ENCODE peak calls at places on chromosomes 2 and 18, in six cellular contexts. G is left lobe of liver; S is GM04503; R is hypothalamus; P is SK-MEL-5; N is stimulated activated CD4-positive, alpha-beta T cell treated with anti-CD3 and anti-CD28 coated beads, TNF-alpha, amount 100 ng/mL, for 4 hours. W is an unnamed sample.

GRCh38 chr2:68320118-68320641 is 431 bp upstream of the CNRIP1 start:
- DNase-seq in S (no peak), R (peak; percentile 24), P (peak; percentile 42), G (no peak), N (no peak), W (no peak)

GRCh38 chr2:64363848-64364247 is 90.1 kb upstream of the LGALSL start:
- DNase-seq in G (no peak), S (no peak), P (no peak), R (no peak), N (no peak), W (no peak)

GRCh38 chr18:3653263-3653858 is 203.4 kb downstream of the TGIF1 start:
- DNase-seq in S (no peak), G (no peak), N (no peak), P (no peak), R (no peak), W (no peak)

GRCh38 chr2:202406445-202406967 is 30.4 kb downstream of the BMPR2 start:
- DNase-seq in P (no peak), N (no peak), S (no peak), R (no peak), G (no peak), W (no peak)

GRCh38 chr2:36677995-36678605 is 18.4 kb upstream of the VIT start:
- DNase-seq in G (no peak), P (no peak), S (no peak), R (no peak), N (no peak), W (no peak)

GRCh38 chr2:1642066-1642861 is 102.1 kb downstream of the PXDN start:
- DNase-seq in S (no peak), R (no peak), N (no peak), P (no peak), G (no peak), W (no peak)

GRCh38 chr2:131034122-131035051 is 58.9 kb downstream of the FAM168B start:
- DNase-seq in G (no peak), P (no peak), R (peak; percentile 61), S (no peak), N (no peak), W (no peak)

GRCh38 chr2:50558182-50558581 is 473.8 kb downstream of the NRXN1 start:
- DNase-seq in R (no peak), N (no peak), P (no peak), G (no peak), S (no peak), W (no peak)

GRCh38 chr2:39664478-39664877 is 1.2 kb upstream of the TMEM178A start:
- DNase-seq in N (no peak), R (no peak), G (no peak), S (no peak), P (no peak), W (no peak)

GRCh38 chr2:223100061-223100511 is 48.1 kb downstream of the KCNE4 start:
- DNase-seq in S (peak; percentile 94), N (no peak), R (no peak), G (no peak), P (no peak), W (peak; percentile 82)

GRCh38 chr2:205800804-205801203 is 118.5 kb downstream of the NRP2 start:
- DNase-seq in S (no peak), P (no peak), G (no peak), N (no peak), R (no peak), W (no peak)

GRCh38 chr2:97995734-97996624 is at the start of gene TMEM131:
- DNase-seq in R (peak; percentile 99), P (peak; percentile 91), S (peak; percentile 65), N (peak; percentile 95), G (peak; percentile 97), W (peak; percentile 95)

GRCh38 chr2:176234966-176235365 is 34.3 kb upstream of the MTX2 start:
- DNase-seq in P (peak; percentile 71), N (no peak), G (no peak), R (no peak), S (no peak), W (no peak)

GRCh38 chr2:200585340-200585729 is 479 bp upstream of the AOX1 start:
- DNase-seq in P (no peak), S (no peak), N (no peak), G (no peak), R (no peak), W (no peak)

GRCh38 chr2:25266399-25266798 is 75.3 kb downstream of the DNMT3A start:
- DNase-seq in P (no peak), N (no peak), S (no peak), G (no peak), R (no peak), W (no peak)

GRCh38 chr2:195575021-195575420 is 82.0 kb upstream of the SLC39A10 start:
- DNase-seq in G (no peak), S (no peak), P (no peak), N (no peak), R (no peak), W (no peak)

GRCh38 chr2:44277541-44277940 is 2.3 kb downstream of the SLC3A1 start:
- DNase-seq in S (no peak), N (no peak), P (no peak), R (no peak), G (no peak), W (no peak)

GRCh38 chr2:182915369-182916326 is 49.2 kb upstream of the FRZB start:
- DNase-seq in S (peak; percentile 64), N (no peak), R (peak; percentile 4), G (no peak), P (peak; percentile 19), W (no peak)

GRCh38 chr2:121151311-121152109 is 133.5 kb downstream of the TFCP2L1 start:
- DNase-seq in P (no peak), S (no peak), R (no peak), N (no peak), G (no peak), W (no peak)

GRCh38 chr2:189683348-189683747 is 8.9 kb downstream of the ANKAR start:
- DNase-seq in P (no peak), N (no peak), R (no peak), S (no peak), G (no peak), W (no peak)

GRCh38 chr2:41937464-41937861 is 110.4 kb upstream of the PKDCC start:
- DNase-seq in R (no peak), G (no peak), P (no peak), S (no peak), N (no peak), W (no peak)

GRCh38 chr2:205539603-205540002 is 142.7 kb upstream of the NRP2 start:
- DNase-seq in G (no peak), R (no peak), S (no peak), P (no peak), N (no peak), W (no peak)

GRCh38 chr2:86199834-86200177 is 549 bp downstream of the MRPL35 start:
- DNase-seq in P (no peak), G (no peak), R (no peak), N (no peak), S (no peak), W (no peak)

GRCh38 chr2:196500686-196501431 is 138.7 kb upstream of the CCDC150 start:
- DNase-seq in R (no peak), P (no peak), G (no peak), S (no peak), N (no peak), W (no peak)